ENCODE peak calls at places on chromosomes 11 and 22, in eight cellular contexts. X is PC-3; I is A549; C is activated T-helper 17 cell treated with anti-CD3 and anti-CD28 coated beads, Interleukin-2, amount 50 U/mL, for 72 hours; Q is heart right ventricle; V is activated CD8-positive, alpha-beta memory T cell treated with anti-CD3 and anti-CD28 coated beads, Interleukin-2, amount 10 ng/mL, durations not matched to agents 7 days and 5 days; Z is right lobe of liver; M is Right ventricle myocardium inferior. O is an unnamed sample.

GRCh38 chr22:32752326-32752725 is 49.2 kb upstream of the TIMP3 start:
- ATAC-seq in X (no peak), I (no peak), C (peak), Q (no peak), V (no peak), Z (no peak), M (no peak), O (no peak)

GRCh38 chr11:36400768-36401455 is 104.8 kb downstream of the PRR5L start:
- ATAC-seq in X (no peak), I (no peak), C (no peak), Q (no peak), V (no peak), Z (no peak), M (no peak), O (no peak)

GRCh38 chr11:60762851-60763691 is 6.4 kb downstream of the MS4A15 start:
- ATAC-seq in X (no peak), I (peak), C (peak), Q (no peak), V (no peak), Z (no peak), M (no peak), O (peak)

GRCh38 chr11:26539517-26539916 is 32.5 kb downstream of the MUC15 start:
- ATAC-seq in X (no peak), I (no peak), C (no peak), Q (no peak), V (no peak), Z (no peak), M (no peak), O (no peak)

GRCh38 chr22:20247010-20247505 is 21.1 kb downstream of the RTN4R start:
- ATAC-seq in X (no peak), I (no peak), C (no peak), Q (peak), V (no peak), Z (peak), M (no peak), O (no peak)

GRCh38 chr11:103545551-103545950 is 436.3 kb downstream of the DYNC2H1 start:
- ATAC-seq in X (no peak), I (no peak), C (no peak), Q (peak), V (no peak), Z (no peak), M (peak), O (no peak)

GRCh38 chr11:34986883-34987525 is 70.6 kb downstream of the PDHX start:
- ATAC-seq in X (peak), I (no peak), C (no peak), Q (no peak), V (no peak), Z (peak), M (no peak), O (no peak)

GRCh38 chr11:105524286-105524685 is 85.6 kb upstream of the GRIA4 start:
- ATAC-seq in X (peak), I (no peak), C (no peak), Q (peak), V (no peak), Z (no peak), M (peak), O (no peak)

GRCh38 chr11:104095791-104096190 is 59.4 kb downstream of the DDI1 start:
- ATAC-seq in X (no peak), I (no peak), C (no peak), Q (peak), V (no peak), Z (no peak), M (no peak), O (no peak)

GRCh38 chr11:34150494-34151151 is 45.2 kb downstream of the NAT10 start:
- ATAC-seq in X (no peak), I (no peak), C (no peak), Q (no peak), V (no peak), Z (no peak), M (no peak), O (no peak)

GRCh38 chr11:41522391-41522790 is 62.9 kb upstream of the LRRC4C start:
- ATAC-seq in X (no peak), I (no peak), C (no peak), Q (no peak), V (no peak), Z (no peak), M (no peak), O (no peak)

GRCh38 chr11:119342362-119343130 is 1.9 kb upstream of the C1QTNF5 start:
- ATAC-seq in X (no peak), I (no peak), C (no peak), Q (no peak), V (no peak), Z (no peak), M (no peak), O (no peak)

GRCh38 chr11:73972620-73973449 is 9.8 kb downstream of the UCP2 start:
- ATAC-seq in X (no peak), I (no peak), C (no peak), Q (no peak), V (no peak), Z (no peak), M (no peak), O (no peak)

GRCh38 chr11:68684385-68685356 is at the start of gene GAL:
- ATAC-seq in X (peak), I (peak), C (peak), Q (no peak), V (no peak), Z (peak), M (no peak), O (peak)

GRCh38 chr11:93642416-93642815 is 19.1 kb upstream of the CEP295 start:
- ATAC-seq in X (no peak), I (no peak), C (no peak), Q (no peak), V (no peak), Z (no peak), M (no peak), O (no peak)

GRCh38 chr11:66744485-66745355 is 15.7 kb upstream of the SPTBN2 start:
- ATAC-seq in X (peak), I (peak), C (peak), Q (peak), V (peak), Z (peak), M (peak), O (peak)

GRCh38 chr22:24138649-24139420 is 42.5 kb upstream of the SUSD2 start:
- ATAC-seq in X (no peak), I (no peak), C (no peak), Q (no peak), V (no peak), Z (no peak), M (no peak), O (no peak)

GRCh38 chr11:120001161-120002135 is 136.5 kb downstream of the TRIM29 start:
- ATAC-seq in X (no peak), I (no peak), C (no peak), Q (no peak), V (no peak), Z (no peak), M (no peak), O (no peak)

GRCh38 chr11:95228081-95228859 is 2.7 kb downstream of the SESN3 start:
- ATAC-seq in X (no peak), I (no peak), C (no peak), Q (no peak), V (no peak), Z (no peak), M (no peak), O (no peak)

GRCh38 chr11:127376316-127376715 is 375.7 kb upstream of the KIRREL3 start:
- ATAC-seq in X (no peak), I (no peak), C (no peak), Q (no peak), V (no peak), Z (no peak), M (no peak), O (no peak)

GRCh38 chr11:83033972-83034672 is 37.6 kb downstream of the RAB30 start:
- ATAC-seq in X (peak), I (peak), C (no peak), Q (peak), V (no peak), Z (peak), M (peak), O (no peak)

GRCh38 chr22:39979458-39979857 is 15.3 kb upstream of the FAM83F start:
- ATAC-seq in X (no peak), I (no peak), C (no peak), Q (no peak), V (no peak), Z (no peak), M (no peak), O (no peak)

GRCh38 chr11:84012171-84012826 is 726.1 kb upstream of the CCDC90B start:
- ATAC-seq in X (no peak), I (no peak), C (no peak), Q (no peak), V (no peak), Z (peak), M (peak), O (no peak)

GRCh38 chr11:33941637-33942160 is 49.8 kb upstream of the LMO2 start:
- ATAC-seq in X (peak), I (no peak), C (no peak), Q (peak), V (no peak), Z (peak), M (peak), O (no peak)

GRCh38 chr11:73152861-73153483 is 10.9 kb upstream of the FCHSD2 start:
- ATAC-seq in X (peak), I (no peak), C (peak), Q (no peak), V (peak), Z (no peak), M (no peak), O (peak)

GRCh38 chr11:8282621-8283509 is 19.2 kb upstream of the LMO1 start:
- ATAC-seq in X (no peak), I (no peak), C (no peak), Q (peak), V (no peak), Z (no peak), M (peak), O (no peak)

O was measured in activated CD4-positive, CD25-positive, alpha-beta regulatory T cell treated with anti-CD3 and anti-CD28 coated beads, Interleukin-2, amount 50 U/mL, for 24 hours.